ENCODE peak calls at places on chromosome 18, in six cellular contexts. P, T, X, K, I and R are unnamed samples.

GRCh38 chr18:26654173-26655009 is 106.0 kb upstream of the KCTD1 start:
- DNase-seq in T (no peak), I (no peak), K (no peak), X (no peak), P (no peak), R (no peak)

GRCh38 chr18:12079504-12080237 is 14.0 kb upstream of the ANKRD62 start:
- DNase-seq in I (no peak), T (no peak), P (no peak), K (no peak), X (no peak), R (no peak)

GRCh38 chr18:58766164-58766563 is 94.9 kb downstream of the MALT1 start:
- DNase-seq in K (no peak), X (no peak), P (no peak), I (no peak), T (no peak), R (no peak)

GRCh38 chr18:49044898-49045297 is 94.1 kb upstream of the SMAD7 start:
- DNase-seq in K (no peak), I (no peak), T (no peak), X (no peak), P (no peak), R (no peak)

GRCh38 chr18:5518899-5519371 is 24.9 kb downstream of the EPB41L3 start:
- DNase-seq in K (no peak), I (no peak), P (no peak), T (no peak), X (no peak), R (no peak)

GRCh38 chr18:8359076-8359475 is 250.2 kb upstream of the RAB12 start:
- DNase-seq in K (no peak), X (peak; percentile 23), P (no peak), I (no peak), T (no peak), R (no peak)

GRCh38 chr18:45254683-45255082 is 360.6 kb upstream of the SLC14A2 start:
- DNase-seq in X (no peak), K (no peak), P (no peak), I (no peak), T (peak; percentile 87), R (no peak)

GRCh38 chr18:62258606-62259005 is 66.5 kb upstream of the TNFRSF11A start:
- DNase-seq in I (no peak), T (no peak), P (no peak), K (no peak), X (no peak), R (no peak)

GRCh38 chr18:356763-357162 is 88.9 kb upstream of the THOC1 start:
- DNase-seq in K (no peak), X (no peak), P (no peak), T (no peak), I (no peak), R (no peak)

GRCh38 chr18:58819051-58819450 is 45.6 kb upstream of the ZNF532 start:
- DNase-seq in K (no peak), P (no peak), T (no peak), I (no peak), X (no peak), R (no peak)

GRCh38 chr18:6010284-6010683 is 115.0 kb upstream of the TMEM200C start:
- DNase-seq in I (no peak), T (no peak), X (no peak), P (no peak), K (no peak), R (no peak)

GRCh38 chr18:35136248-35136647 is 95.0 kb downstream of the MAPRE2 start:
- DNase-seq in I (no peak), K (no peak), P (no peak), X (no peak), T (no peak), R (no peak)

GRCh38 chr18:28725876-28726275 is 548.9 kb upstream of the CDH2 start:
- DNase-seq in T (no peak), P (no peak), I (no peak), X (no peak), K (no peak), R (no peak)

GRCh38 chr18:37438417-37439180 is 127.0 kb downstream of the CELF4 start:
- DNase-seq in X (no peak), K (no peak), P (no peak), T (no peak), I (no peak), R (no peak)

GRCh38 chr18:31973929-31974546 is 31.1 kb upstream of the TRAPPC8 start:
- DNase-seq in T (no peak), K (no peak), I (no peak), X (peak; percentile 37), P (no peak), R (no peak)

DNA sequence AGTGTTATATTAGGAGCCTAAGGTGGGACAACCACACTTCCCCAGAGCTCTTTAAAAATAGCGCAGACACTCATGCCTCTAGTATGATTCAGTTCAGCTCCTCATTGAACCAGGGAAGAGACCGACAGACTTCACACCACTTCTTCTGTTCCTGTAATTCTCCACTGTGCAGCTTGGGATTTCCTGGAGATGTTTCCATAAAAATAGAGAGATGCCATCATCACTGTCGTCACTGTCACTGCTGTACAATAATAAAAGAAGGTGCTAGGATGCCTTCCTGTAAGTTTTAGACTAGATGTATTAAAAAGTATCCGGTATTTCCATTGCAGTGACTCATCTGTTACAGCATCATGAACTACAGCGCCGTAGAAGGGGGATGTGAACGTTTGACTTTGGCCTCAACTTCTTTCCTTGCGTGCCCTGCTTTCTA is 110.9 kb downstream of the FAM210A start:
- DNase-seq in I (no peak), T (no peak), K (no peak), P (no peak), X (no peak), R (no peak)
- H3K4me1 ChIP-seq in I (peaks cover 7% of the 10 kb centered on the region), T (peaks cover 23% of the 10 kb centered on the region), K (no peaks in the 10 kb centered on the region), P (no peaks in the 10 kb centered on the region), X (peaks cover 11% of the 10 kb centered on the region), R (no peaks in the 10 kb centered on the region)

GRCh38 chr18:63552581-63552980 is 10.4 kb downstream of the SERPINB12 start:
- DNase-seq in K (no peak), P (no peak), X (no peak), I (no peak), T (no peak), R (no peak)
- H3K4me3 ChIP-seq in K (no peak overlapping the region), P (no peak overlapping the region), X (no peak overlapping the region), I (no peak overlapping the region), T (no peak overlapping the region), R (no peak overlapping the region)

DNA sequence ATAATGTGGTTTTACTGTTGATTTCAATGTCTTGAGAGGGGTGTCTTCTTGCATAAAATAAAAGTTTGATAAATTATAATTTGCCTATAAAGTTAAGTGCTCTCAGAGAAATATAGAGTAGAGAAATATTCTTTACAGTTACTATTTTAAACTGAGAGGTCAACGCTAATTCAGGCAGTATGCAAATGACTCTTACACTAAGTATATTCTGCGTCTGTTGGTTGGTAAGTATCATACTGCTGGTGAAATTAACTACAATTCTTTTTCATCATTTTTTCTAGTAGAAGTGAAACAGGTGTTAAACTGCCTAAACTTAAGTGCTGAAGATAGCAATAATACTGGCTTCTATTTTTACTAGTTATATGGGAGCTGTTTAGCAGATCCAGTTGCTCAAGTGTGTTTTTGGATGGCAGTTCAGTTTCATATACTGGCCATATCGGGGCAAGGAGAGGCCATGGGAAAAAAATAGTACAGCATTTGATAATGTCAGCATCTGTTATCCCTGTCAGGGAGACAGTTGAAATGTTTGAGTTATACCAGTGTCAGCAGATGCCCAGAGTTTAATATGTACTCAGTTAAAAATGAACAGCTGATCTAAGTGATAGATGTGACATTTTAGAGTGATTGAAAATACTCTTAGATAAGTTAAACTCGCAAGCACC is 86.2 kb downstream of the MIB1 start:
- DNase-seq in P (no peak), K (no peak), T (no peak), X (no peak), I (no peak), R (no peak)
- TF ChIP-seq CTCF in P (no peak), K (no peak), T (no peak), X (no peak), I (no peak), R (no peak)

DNA sequence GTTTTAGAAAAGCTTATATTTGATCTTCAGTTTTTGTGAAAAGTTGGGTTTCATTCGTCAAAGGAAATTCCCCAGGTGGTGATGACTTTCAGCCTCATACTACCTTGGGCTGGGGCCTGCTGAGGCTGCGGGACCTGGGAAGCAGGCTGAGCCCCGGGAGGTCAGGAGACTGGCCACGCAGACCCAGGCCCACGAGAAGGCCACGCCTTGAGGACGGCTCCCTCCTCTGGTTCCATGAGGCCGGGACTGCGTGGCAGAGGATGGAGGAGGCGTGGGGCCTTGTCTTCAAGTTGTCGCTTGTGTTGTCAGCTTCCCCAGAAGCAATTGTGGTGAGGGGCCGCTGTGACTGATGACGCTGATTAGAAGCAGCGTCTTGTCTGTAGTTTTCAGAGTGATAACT is 11.8 kb downstream of the CNDP2 start:
- DNase-seq in K (no peak), T (no peak), I (peak; percentile 43), P (no peak), X (no peak), R (no peak)
- H3K4me1 ChIP-seq in K (no peaks in the 10 kb centered on the region), T (no peaks in the 10 kb centered on the region), I (peaks cover 4% of the 10 kb centered on the region), P (no peaks in the 10 kb centered on the region), X (no peaks in the 10 kb centered on the region), R (peaks cover 17% of the 10 kb centered on the region)

DNA sequence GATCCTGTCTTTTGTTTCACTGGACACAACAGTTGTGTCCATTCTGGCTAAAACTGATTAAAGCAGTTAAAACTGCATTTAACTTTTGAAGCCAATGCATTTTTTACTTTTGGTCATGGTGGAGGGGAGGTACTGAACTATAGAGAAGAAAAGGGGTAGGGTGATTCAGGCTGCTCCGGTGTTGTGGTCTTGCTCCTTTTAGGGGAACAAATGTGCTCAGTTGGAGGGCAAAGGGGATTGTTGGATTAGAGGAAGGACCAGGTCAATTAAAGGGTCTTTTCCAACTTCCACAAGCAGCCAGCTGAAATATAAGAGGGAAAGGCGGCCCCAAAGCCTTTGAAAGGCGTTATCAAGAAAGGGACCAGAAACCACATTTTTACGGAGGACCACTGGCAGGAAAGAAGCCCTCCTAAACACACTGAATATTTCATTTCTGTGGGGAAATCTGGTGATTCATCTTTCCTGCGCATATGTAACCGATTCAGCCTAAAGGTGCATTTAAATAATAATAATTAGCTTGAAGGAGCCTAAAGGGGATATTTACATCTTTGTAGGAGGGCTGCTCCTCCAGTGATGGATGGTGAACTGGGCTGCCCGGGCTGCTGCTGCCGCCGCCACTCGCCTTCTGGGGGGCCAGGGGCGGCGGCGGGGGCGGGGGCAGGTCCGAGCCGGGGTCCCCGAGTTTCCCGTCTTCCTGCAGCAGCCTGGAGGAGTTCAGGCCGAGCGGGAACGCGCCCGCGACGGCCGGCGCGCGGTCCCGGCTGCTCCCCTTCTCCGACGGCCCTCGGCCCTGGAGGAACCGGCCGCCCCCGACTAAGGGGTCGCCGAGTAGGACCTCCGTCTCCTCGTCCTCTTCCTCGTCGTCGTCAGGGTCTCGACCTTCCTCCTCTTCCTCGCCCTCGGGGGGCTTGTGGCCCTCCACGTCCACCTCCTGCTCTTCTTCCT is 5.2 kb downstream of the SKOR2 start:
- DNase-seq in K (no peak), X (peak; percentile 51), I (no peak), T (no peak), P (no peak), R (no peak)
- H3K4me3 ChIP-seq in K (no peak overlapping the region), X (peak overlapping the region; percentile 52), I (no peak overlapping the region), T (no peak overlapping the region), P (no peak overlapping the region), R (no peak overlapping the region)

GRCh38 chr18:51433296-51433695 is 235.8 kb upstream of the MEX3C start:
- DNase-seq in I (no peak), X (no peak), K (no peak), P (no peak), T (no peak), R (no peak)

GRCh38 chr18:51437280-51438271 is 240.1 kb upstream of the MEX3C start:
- DNase-seq in K (no peak), I (no peak), X (no peak), T (no peak), P (no peak), R (no peak)

GRCh38 chr18:51429644-51430043 is 232.2 kb upstream of the MEX3C start:
- DNase-seq in P (no peak), T (no peak), K (no peak), I (no peak), X (no peak), R (no peak)

GRCh38 chr18:51430538-51430937 is 233.1 kb upstream of the MEX3C start:
- DNase-seq in K (no peak), I (no peak), P (no peak), T (no peak), X (no peak), R (no peak)

GRCh38 chr18:51433881-51434280 is 236.4 kb upstream of the MEX3C start:
- DNase-seq in P (no peak), X (no peak), I (no peak), K (no peak), T (no peak), R (no peak)
- TF ChIP-seq CTCF in P (no peak), X (no peak), I (no peak), K (no peak), T (no peak), R (no peak)